ENCODE peak calls at places on chromosomes 3 and 15, in five cellular contexts. B is H1; U is Karpas-422; T is mesendoderm; O is activated CD8-positive, alpha-beta T cell treated with anti-CD3 and anti-CD28 coated beads, Interleukin-2, amount 10 ng/mL, durations not matched to agents 7 days and 5 days. R is an unnamed sample.

GRCh38 chr3:99128205-99128604 is 226.7 kb upstream of the DCBLD2 start:
- DNase-seq in B (no peak), U (no peak), T (no peak), O (no peak), R (no peak)

GRCh38 chr15:62445244-62445643 is 280.2 kb upstream of the C2CD4B start:
- DNase-seq in B (no peak), U (no peak), T (no peak), O (no peak), R (no peak)

GRCh38 chr3:112793311-112794081 is 53.2 kb downstream of the CD200R1L start:
- DNase-seq in B (no peak), U (no peak), T (no peak), O (no peak), R (no peak)

GRCh38 chr15:71757741-71758530 is 52.4 kb upstream of the NR2E3 start:
- DNase-seq in B (no peak), U (no peak), T (no peak), O (no peak), R (no peak)

GRCh38 chr3:13025778-13026518 is 47.3 kb downstream of the IQSEC1 start:
- DNase-seq in B (no peak), U (no peak), T (no peak), O (no peak), R (no peak)

GRCh38 chr3:197801801-197802504 is 10.9 kb downstream of the LRCH3 start:
- DNase-seq in B (no peak), U (peak; percentile 83), T (peak; percentile 24), O (peak; percentile 62), R (no peak)

GRCh38 chr15:95799286-95800187 is 531.0 kb upstream of the NR2F2 start:
- DNase-seq in B (no peak), U (no peak), T (no peak), O (no peak), R (no peak)

GRCh38 chr3:13873818-13874217 is 6.1 kb downstream of the WNT7A start:
- DNase-seq in B (no peak), U (no peak), T (no peak), O (no peak), R (no peak)

GRCh38 chr15:39153718-39154117 is 427.2 kb upstream of the THBS1 start:
- DNase-seq in B (no peak), U (no peak), T (no peak), O (no peak), R (no peak)

GRCh38 chr3:138381413-138381901 is 33.1 kb downstream of the MRAS start:
- DNase-seq in B (no peak), U (no peak), T (no peak), O (no peak), R (no peak)